ENCODE peak calls at places on chromosomes 12 and 14, in seven cellular contexts. T is ovary, M is A673, V is esophagus squamous epithelium, Q is endothelial cell of umbilical vein, N is pancreas, D is GM23248. O is an unnamed sample.

GRCh38 chr12:7162691-7163114 is 26.8 kb upstream of the PEX5 start:
- DNase-seq in Q (no peak), D (peak), V (no peak), M (peak), T (no peak), N (peak), O (no peak)

GRCh38 chr12:102474438-102475064 is 5.8 kb downstream of the IGF1 start:
- DNase-seq in M (no peak), Q (no peak), D (peak), V (no peak), T (no peak), N (no peak), O (no peak)

GRCh38 chr12:5511644-5512584 is 80.0 kb downstream of the NTF3 start:
- DNase-seq in Q (peak), V (no peak), D (peak), M (peak), T (peak), N (no peak), O (peak)

GRCh38 chr14:69154779-69155178 is 1.9 kb upstream of the DCAF5 start:
- DNase-seq in Q (peak), D (peak), T (no peak), V (no peak), M (peak), N (peak), O (no peak)

GRCh38 chr14:101915871-101916815 is 48.2 kb upstream of the DYNC1H1 start:
- DNase-seq in M (no peak), N (no peak), D (no peak), Q (no peak), V (no peak), T (peak), O (no peak)

GRCh38 chr14:102150636-102151195 is 11.0 kb downstream of the WDR20 start:
- DNase-seq in T (no peak), M (no peak), D (no peak), Q (no peak), V (no peak), N (no peak), O (no peak)

GRCh38 chr12:80356092-80356491 is 87.9 kb upstream of the PTPRQ start:
- DNase-seq in V (no peak), N (no peak), D (peak), Q (peak), M (peak), T (no peak), O (no peak)

GRCh38 chr14:92690171-92691011 is 58.0 kb downstream of the LGMN start:
- DNase-seq in Q (peak), V (no peak), N (peak), T (peak), M (peak), D (peak), O (no peak)

GRCh38 chr12:79557690-79558315 is 133.0 kb downstream of the PAWR start:
- DNase-seq in V (no peak), D (peak), Q (no peak), N (no peak), M (no peak), T (no peak), O (no peak)

GRCh38 chr12:124993568-124994434 is at the start of gene BRI3BP:
- DNase-seq in D (peak), N (peak), Q (peak), T (peak), M (peak), V (no peak), O (no peak)

GRCh38 chr14:68945585-68946289 is 33.4 kb downstream of the ACTN1 start:
- DNase-seq in D (no peak), N (no peak), V (no peak), T (no peak), M (no peak), Q (no peak), O (no peak)

GRCh38 chr12:57611116-57611809 is at the start of gene ARHGEF25:
- DNase-seq in M (peak), V (no peak), T (peak), Q (peak), N (peak), D (peak), O (no peak)

GRCh38 chr12:117190210-117190781 is at the start of gene FBXO21:
- DNase-seq in T (peak), D (peak), N (peak), Q (peak), M (peak), V (peak), O (peak)

GRCh38 chr12:129660961-129661360 is 242.9 kb downstream of the TMEM132D start:
- DNase-seq in M (no peak), T (no peak), D (no peak), N (no peak), Q (no peak), V (no peak), O (no peak)

GRCh38 chr12:85280138-85280983 is at the start of gene ALX1:
- DNase-seq in N (no peak), V (no peak), M (peak), D (peak), Q (peak), T (peak), O (no peak)

GRCh38 chr12:83017001-83017400 is 330.3 kb downstream of the TMTC2 start:
- DNase-seq in T (no peak), V (no peak), M (no peak), D (no peak), Q (no peak), N (no peak), O (no peak)

GRCh38 chr12:83018063-83018462 is 331.4 kb downstream of the TMTC2 start:
- DNase-seq in D (no peak), Q (no peak), M (peak), T (no peak), V (no peak), N (no peak), O (no peak)

GRCh38 chr12:83015390-83016225 is 328.9 kb downstream of the TMTC2 start:
- DNase-seq in M (no peak), D (peak), N (peak), V (no peak), T (peak), Q (peak), O (no peak)

GRCh38 chr12:83016226-83016835 is 329.6 kb downstream of the TMTC2 start:
- DNase-seq in D (peak), M (peak), V (no peak), N (peak), T (no peak), Q (peak), O (no peak)
- H3K27ac ChIP-seq in D (no peak), M (no peak), V (peak), N (peak), T (no peak), Q (peak), O (peak)

GRCh38 chr12:27501956-27502562 is 21.9 kb upstream of the PPFIBP1 start:
- DNase-seq in M (no peak), T (no peak), V (no peak), Q (no peak), N (no peak), D (no peak), O (no peak)

GRCh38 chr12:27505771-27506170 is 18.2 kb upstream of the PPFIBP1 start:
- DNase-seq in M (no peak), N (no peak), T (no peak), D (no peak), Q (no peak), V (no peak), O (no peak)

GRCh38 chr12:27506645-27507189 is 17.3 kb upstream of the PPFIBP1 start:
- DNase-seq in D (no peak), M (no peak), V (no peak), Q (no peak), N (no peak), T (no peak), O (no peak)

GRCh38 chr12:27504506-27504905 is 19.5 kb upstream of the PPFIBP1 start:
- DNase-seq in N (no peak), D (peak), T (no peak), V (no peak), Q (no peak), M (no peak), O (no peak)

DNA sequence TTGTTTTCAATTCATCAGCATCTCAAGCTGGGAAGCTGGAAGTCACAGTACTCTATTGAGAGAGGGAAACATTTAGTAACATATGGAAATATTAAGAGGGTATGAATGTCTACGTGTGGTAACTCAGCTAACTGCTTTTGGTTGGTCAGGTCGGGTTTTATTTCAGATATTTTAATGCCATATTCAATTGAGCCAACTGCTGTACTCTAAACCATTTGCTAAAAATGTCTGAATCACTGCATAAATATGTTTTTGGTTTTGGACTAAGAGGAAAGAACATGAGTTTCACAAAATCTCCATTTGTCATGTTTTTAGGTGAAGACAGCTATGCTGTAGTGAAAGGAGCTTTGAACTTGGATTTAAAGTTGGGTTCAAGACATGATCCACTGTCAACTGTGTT is 18.9 kb upstream of the PPFIBP1 start:
- DNase-seq in N (no peak), D (peak), Q (no peak), M (no peak), T (no peak), V (no peak), O (no peak)
- H3K27ac ChIP-seq in N (no peak), D (peak), Q (no peak), M (no peak), T (no peak), V (no peak), O (no peak)

GRCh38 chr14:100035700-100036099 is 29.5 kb upstream of the EVL start:
- DNase-seq in V (no peak), D (no peak), Q (no peak), T (no peak), N (no peak), M (no peak), O (no peak)

GRCh38 chr14:100033347-100034052 is 31.7 kb upstream of the EVL start:
- DNase-seq in Q (no peak), M (no peak), D (no peak), N (no peak), V (no peak), T (no peak), O (no peak)

GRCh38 chr14:100038065-100038464 is 27.2 kb upstream of the EVL start:
- DNase-seq in T (no peak), M (no peak), D (no peak), V (no peak), N (no peak), Q (no peak), O (no peak)

GRCh38 chr14:100039903-100040302 is 25.3 kb upstream of the EVL start:
- DNase-seq in T (no peak), D (no peak), N (no peak), M (no peak), V (no peak), Q (no peak), O (no peak)

DNA sequence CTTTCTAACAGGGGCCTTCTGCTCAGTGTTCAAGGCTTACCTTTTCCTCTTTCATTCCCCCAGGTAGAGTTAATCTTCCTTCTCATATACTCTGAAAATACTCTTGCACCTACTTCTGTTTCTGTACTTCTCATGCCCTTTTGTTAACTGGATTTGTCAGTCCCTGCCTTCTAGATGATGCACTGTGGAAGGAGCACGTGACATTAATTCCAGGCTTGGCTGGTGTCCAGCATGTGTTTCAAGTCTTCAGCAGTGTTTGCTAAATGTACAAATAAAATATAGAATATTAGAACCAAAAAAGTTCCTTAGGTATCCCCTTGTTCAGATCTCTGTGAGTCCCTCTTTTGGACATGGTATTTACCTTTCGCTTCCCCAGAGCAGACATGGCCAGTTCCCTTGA is 27.9 kb upstream of the EVL start:
- DNase-seq in Q (no peak), V (no peak), N (no peak), M (peak), D (peak), T (no peak), O (no peak)
- H3K27ac ChIP-seq in Q (no peak), V (no peak), N (no peak), M (no peak), D (no peak), T (no peak), O (no peak)

GRCh38 chr12:94659531-94659930 is 9.2 kb upstream of the TMCC3 start:
- DNase-seq in M (no peak), D (no peak), Q (peak), T (no peak), V (no peak), N (no peak), O (no peak)
- H3K27ac ChIP-seq in M (no peak), D (no peak), Q (no peak), T (no peak), V (peak), N (no peak), O (no peak)

GRCh38 chr14:64572721-64573508 is 23.2 kb downstream of the PPP1R36 start:
- DNase-seq in T (no peak), N (no peak), V (no peak), M (peak), Q (no peak), D (no peak), O (no peak)
- H3K27ac ChIP-seq in T (no peak), N (no peak), V (peak), M (no peak), Q (no peak), D (no peak), O (no peak)

DNA sequence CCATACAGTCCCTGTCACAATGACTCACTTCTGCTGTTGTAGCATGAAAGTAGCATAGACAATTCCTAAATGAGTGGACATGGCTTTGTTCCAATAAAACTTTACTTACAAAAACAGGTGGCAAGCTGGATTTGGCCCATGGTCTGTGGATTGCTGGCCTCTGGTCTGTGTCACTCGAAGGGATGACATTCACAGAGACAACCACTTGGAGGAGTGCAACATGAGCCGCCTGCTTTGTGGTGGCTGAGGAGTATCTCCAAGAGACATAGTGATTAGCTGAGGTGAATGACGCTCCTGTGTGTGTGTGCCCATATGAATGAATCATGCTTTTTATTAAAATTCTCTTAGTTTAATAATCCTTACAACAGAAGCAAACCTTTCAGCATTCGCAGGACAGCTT is 81.2 kb upstream of the NRXN3 start:
- DNase-seq in N (no peak), V (no peak), Q (no peak), T (no peak), M (no peak), D (no peak), O (no peak)
- H3K27ac ChIP-seq in N (no peak), V (no peak), Q (no peak), T (no peak), M (no peak), D (no peak), O (no peak)

GRCh38 chr14:103718572-103718971 is 3.0 kb downstream of the ZFYVE21 start:
- DNase-seq in Q (no peak), D (peak), V (no peak), T (no peak), M (no peak), N (no peak), O (no peak)

GRCh38 chr14:103716091-103716801 is 636 bp downstream of the ZFYVE21 start:
- DNase-seq in N (peak), D (peak), Q (no peak), T (peak), V (no peak), M (no peak), O (no peak)

GRCh38 chr14:103715052-103716000 is at the start of the genes XRCC3 and ZFYVE21:
- DNase-seq in M (peak), N (peak), Q (peak), V (peak), D (peak), T (peak), O (peak)

GRCh38 chr14:103714063-103714724 is 1.1 kb downstream of the XRCC3 start:
- DNase-seq in N (no peak), V (no peak), Q (no peak), D (peak), M (no peak), T (no peak), O (no peak)

GRCh38 chr14:103716899-103717411 is 1.3 kb downstream of the ZFYVE21 start:
- DNase-seq in Q (no peak), V (no peak), N (no peak), D (no peak), T (no peak), M (no peak), O (no peak)
- H3K27ac ChIP-seq in Q (no peak), V (peak), N (no peak), D (no peak), T (no peak), M (peak), O (no peak)

O was measured in vagina.